ENCODE peak calls at places on chromosomes 12 and 14, in seven cellular contexts. Z is foreskin keratinocyte; M is omental fat pad; G is activated CD8-positive, alpha-beta T cell treated with anti-CD3 and anti-CD28 coated beads, Interleukin-2, amount 10 ng/mL, durations not matched to agents 7 days and 5 days; N is psoas muscle; T is gastroesophageal sphincter; H is naive thymus-derived CD8-positive, alpha-beta T cell. B is an unnamed sample.
A peak's percentile ranks its signal among the peaks of the same experiment; 100 is the strongest.

GRCh38 chr12:131621701-131622421 is 89.0 kb upstream of the SFSWAP start:
- ATAC-seq in G (no peak), M (no peak), T (no peak), N (peak; percentile 4), Z (peak; percentile 32), H (no peak), B (no peak)

GRCh38 chr14:100104006-100104352 is 38.8 kb downstream of the EVL start:
- ATAC-seq in H (no peak), T (no peak), G (no peak), N (no peak), Z (no peak), M (no peak), B (peak; percentile 3)

GRCh38 chr12:5480953-5481300 is 49.0 kb downstream of the NTF3 start:
- ATAC-seq in G (no peak), M (no peak), N (no peak), T (no peak), H (no peak), Z (no peak), B (no peak)

GRCh38 chr14:54676822-54677708 is 110.1 kb downstream of the SAMD4A start:
- ATAC-seq in N (peak; percentile 67), H (no peak), T (peak; percentile 89), Z (peak; percentile 92), M (peak; percentile 94), G (no peak), B (peak; percentile 67)

GRCh38 chr12:4562034-4562657 is at the start of gene DYRK4:
- ATAC-seq in G (peak; percentile 51), T (peak; percentile 88), M (peak; percentile 89), N (peak; percentile 57), H (no peak), Z (peak; percentile 89), B (no peak)

GRCh38 chr12:131101703-131102492 is 148.2 kb downstream of the ADGRD1 start:
- ATAC-seq in H (no peak), M (no peak), N (no peak), G (no peak), T (no peak), Z (no peak), B (no peak)

GRCh38 chr12:6074979-6075585 is 49.4 kb downstream of the VWF start:
- ATAC-seq in M (peak; percentile 38), H (peak; percentile 84), T (peak; percentile 29), G (peak; percentile 73), N (peak; percentile 20), Z (peak; percentile 14), B (peak; percentile 98)

GRCh38 chr14:39232554-39233415 is 930 bp upstream of the MIA2 start:
- ATAC-seq in G (peak; percentile 10), Z (peak; percentile 7), T (no peak), N (peak; percentile 79), H (no peak), M (no peak), B (no peak)

GRCh38 chr12:112374166-112374740 is 8.0 kb downstream of the HECTD4 start:
- ATAC-seq in Z (no peak), H (no peak), N (no peak), G (no peak), M (no peak), T (no peak), B (no peak)

GRCh38 chr14:74380845-74381244 is 32.6 kb downstream of the VRTN start:
- ATAC-seq in M (no peak), Z (no peak), H (no peak), N (no peak), G (no peak), T (no peak), B (no peak)

GRCh38 chr14:98964171-98964570 is 307.8 kb downstream of the BCL11B start:
- ATAC-seq in G (peak; percentile 65), N (no peak), T (no peak), Z (no peak), H (peak; percentile 81), M (no peak), B (peak; percentile 18)

GRCh38 chr12:123164222-123164621 is 13.3 kb upstream of the PITPNM2 start:
- ATAC-seq in G (no peak), Z (no peak), M (no peak), T (no peak), H (no peak), N (no peak), B (peak; percentile 75)

GRCh38 chr14:59849371-59850130 is 21.0 kb downstream of the RTN1 start:
- ATAC-seq in G (no peak), T (peak; percentile 62), M (no peak), N (no peak), H (no peak), Z (no peak), B (peak; percentile 38)

GRCh38 chr12:716506-716905 is 35.9 kb upstream of the WNK1 start:
- ATAC-seq in N (peak; percentile 67), H (no peak), M (no peak), G (peak; percentile 27), Z (no peak), T (no peak), B (peak; percentile 58)

GRCh38 chr14:22630066-22630465 is 14.1 kb downstream of the OR6J1 start:
- ATAC-seq in T (no peak), N (no peak), Z (no peak), M (no peak), G (no peak), H (no peak), B (no peak)

GRCh38 chr12:66941150-66941549 is 262.3 kb upstream of the GRIP1 start:
- ATAC-seq in Z (no peak), H (no peak), G (no peak), M (no peak), T (no peak), N (no peak), B (peak; percentile 95)

GRCh38 chr12:89400415-89400814 is 48.1 kb upstream of the DUSP6 start:
- ATAC-seq in G (no peak), T (no peak), N (no peak), M (no peak), H (no peak), Z (peak; percentile 54), B (no peak)

B was measured in activated T-helper 17 cell treated with anti-CD3 and anti-CD28 coated beads, Interleukin-2, amount 50 U/mL, for 72 hours.